ENCODE peak calls at places on chromosomes 6 and 20, in nine cellular contexts. X, J, K, N, H, W, T, M and P are unnamed samples.

GRCh38 chr6:142827356-142827755 is 117.6 kb downstream of the HIVEP2 start:
- DNase-seq in X (no peak), J (no peak), K (no peak), N (no peak), H (no peak), W (no peak), T (no peak), M (no peak), P (no peak)

GRCh38 chr6:88142299-88142668 is 23.9 kb downstream of the CNR1 start:
- DNase-seq in X (no peak), J (no peak), K (no peak), N (no peak), H (no peak), W (no peak), T (no peak), M (no peak), P (no peak)

GRCh38 chr6:30685157-30685976 is 1.1 kb downstream of the PPP1R18 start:
- DNase-seq in X (peak), J (peak), K (no peak), N (no peak), H (peak), W (no peak), T (no peak), M (peak), P (no peak)

GRCh38 chr20:9912858-9913434 is 74.1 kb upstream of the PAK5 start:
- DNase-seq in X (peak), J (peak), K (no peak), N (no peak), H (peak), W (peak), T (peak), M (peak), P (no peak)

GRCh38 chr6:124190256-124190655 is 386.6 kb downstream of the NKAIN2 start:
- DNase-seq in X (no peak), J (no peak), K (no peak), N (no peak), H (no peak), W (no peak), T (no peak), M (no peak), P (no peak)

GRCh38 chr20:61900376-61901293 is 165.0 kb downstream of the TAF4 start:
- DNase-seq in X (no peak), J (no peak), K (no peak), N (no peak), H (no peak), W (no peak), T (no peak), M (no peak), P (no peak)

GRCh38 chr6:125154184-125155135 is 887 bp downstream of the TPD52L1 start:
- DNase-seq in X (peak), J (peak), K (no peak), N (no peak), H (peak), W (no peak), T (no peak), M (peak), P (no peak)

GRCh38 chr6:157912326-157912725 is 69.3 kb upstream of the SYNJ2 start:
- DNase-seq in X (peak), J (no peak), K (no peak), N (no peak), H (no peak), W (peak), T (no peak), M (no peak), P (no peak)

GRCh38 chr20:25052255-25053206 is 5.4 kb downstream of the ACSS1 start:
- DNase-seq in X (no peak), J (peak), K (no peak), N (no peak), H (no peak), W (no peak), T (no peak), M (no peak), P (no peak)